ENCODE peak calls at places on chromosomes 5 and 9, in five cellular contexts. Z, K, W, E and Q are unnamed samples.

GRCh38 chr5:170523129-170523497 is 19.3 kb downstream of the KCNIP1 start:
- DNase-seq in E (peak; percentile 72), W (no peak), Z (peak; percentile 58), K (no peak), Q (peak; percentile 66)

GRCh38 chr5:71838286-71838685 is 119.2 kb downstream of the CARTPT start:
- DNase-seq in K (no peak), W (no peak), Z (no peak), E (no peak), Q (no peak)

GRCh38 chr9:1939926-1940368 is 75.2 kb upstream of the SMARCA2 start:
- DNase-seq in Z (no peak), E (peak; percentile 7), W (no peak), K (no peak), Q (no peak)

GRCh38 chr5:107135391-107135790 is 535.3 kb downstream of the EFNA5 start:
- DNase-seq in E (no peak), W (no peak), K (no peak), Z (no peak), Q (no peak)

GRCh38 chr5:110439280-110439679 is 287.2 kb downstream of the TMEM232 start:
- DNase-seq in W (no peak), E (no peak), K (no peak), Z (no peak), Q (no peak)

GRCh38 chr9:99822596-99823391 is 1.1 kb downstream of the NR4A3 start:
- DNase-seq in W (peak; percentile 37), E (peak; percentile 39), K (no peak), Z (no peak), Q (peak; percentile 31)

GRCh38 chr5:117131876-117132275 is 557.3 kb upstream of the SEMA6A start:
- DNase-seq in Z (no peak), W (no peak), E (no peak), K (no peak), Q (no peak)

GRCh38 chr5:10310073-10310779 is 2.5 kb upstream of the CMBL start:
- DNase-seq in W (no peak), Z (no peak), E (no peak), K (no peak), Q (no peak)

GRCh38 chr5:179967489-179967888 is 59.8 kb upstream of the TBC1D9B start:
- DNase-seq in Z (no peak), K (no peak), W (no peak), E (no peak), Q (no peak)

GRCh38 chr5:155954739-155955445 is 372.1 kb upstream of the SGCD start:
- DNase-seq in E (no peak), W (no peak), K (no peak), Z (no peak), Q (no peak)

GRCh38 chr9:105425817-105426433 is 21.9 kb upstream of the FSD1L start:
- DNase-seq in Z (no peak), W (no peak), K (no peak), E (peak; percentile 9), Q (no peak)

GRCh38 chr9:89877051-89878002 is 272.5 kb downstream of the GADD45G start:
- DNase-seq in W (no peak), E (no peak), K (no peak), Z (no peak), Q (peak; percentile 78)

GRCh38 chr9:75185585-75186170 is 97.4 kb downstream of the OSTF1 start:
- DNase-seq in W (no peak), Z (no peak), E (peak; percentile 6), K (peak; percentile 6), Q (no peak)

GRCh38 chr5:73158313-73158712 is 14.7 kb upstream of the TMEM174 start:
- DNase-seq in E (no peak), K (no peak), Z (no peak), W (no peak), Q (no peak)

GRCh38 chr5:15525679-15526275 is 25.8 kb downstream of the FBXL7 start:
- DNase-seq in E (no peak), K (no peak), W (no peak), Z (no peak), Q (no peak)

GRCh38 chr5:17305964-17306725 is 88.7 kb downstream of the BASP1 start:
- DNase-seq in E (no peak), K (no peak), Z (no peak), W (peak; percentile 31), Q (no peak)

GRCh38 chr5:111602817-111603445 is 90.6 kb upstream of the STARD4 start:
- DNase-seq in K (no peak), Z (no peak), E (no peak), W (no peak), Q (no peak)

GRCh38 chr5:140398379-140398811 is 3.2 kb upstream of the ANKHD1 start:
- DNase-seq in W (no peak), K (no peak), E (no peak), Z (no peak), Q (no peak)